ENCODE peak calls at places on chromosome 4, in six cellular contexts. U, R, L, X, K and P are unnamed samples. For H3K27me3, the result is how much of the 10 kb centered on the place peaks cover.

GRCh38 chr4:141158219-141158618 is 24.9 kb upstream of the RNF150 start:
- DNase-seq in U (no peak), R (no peak), L (no peak), X (no peak), K (peak), P (peak)

GRCh38 chr4:145482209-145483021 is 762 bp downstream of the SMAD1 start:
- DNase-seq in K (peak), L (peak), X (peak), U (peak), R (peak), P (peak)

GRCh38 chr4:6688879-6689505 is 4.7 kb upstream of the S100P start:
- DNase-seq in K (peak), X (no peak), L (no peak), R (no peak), U (no peak), P (peak)

GRCh38 chr4:159937595-159937994 is 834.7 kb downstream of the RAPGEF2 start:
- DNase-seq in X (no peak), K (peak), U (no peak), L (no peak), R (no peak), P (no peak)

GRCh38 chr4:156779046-156779445 is 192.6 kb downstream of the PDGFC start:
- DNase-seq in K (peak), X (no peak), U (no peak), R (no peak), L (no peak), P (no peak)

GRCh38 chr4:70670332-70671014 is 4.2 kb upstream of the JCHAIN start:
- DNase-seq in X (no peak), L (no peak), U (no peak), K (peak), R (no peak), P (peak)

GRCh38 chr4:119559044-119559647 is 69.5 kb downstream of the PDE5A start:
- DNase-seq in K (peak), X (no peak), U (no peak), L (no peak), R (no peak), P (peak)

GRCh38 chr4:3767569-3768288 is 1.5 kb downstream of the ADRA2C start:
- DNase-seq in X (no peak), U (peak), L (no peak), R (no peak), K (peak), P (no peak)

GRCh38 chr4:128606173-128606572 is 203.3 kb upstream of the JADE1 start:
- DNase-seq in R (no peak), U (no peak), X (no peak), K (peak), L (peak), P (peak)

GRCh38 chr4:139050436-139050835 is 34.9 kb downstream of the NOCT start:
- DNase-seq in X (no peak), U (no peak), K (peak), L (no peak), R (no peak), P (no peak)

GRCh38 chr4:48360285-48360965 is 19.1 kb downstream of the SLAIN2 start:
- DNase-seq in X (no peak), R (no peak), L (no peak), K (peak), U (no peak), P (peak)

GRCh38 chr4:136768925-136769275 is 763.4 kb downstream of the PCDH18 start:
- DNase-seq in X (no peak), R (no peak), L (no peak), U (no peak), K (no peak), P (no peak)

GRCh38 chr4:26896636-26897035 is 36.0 kb downstream of the STIM2 start:
- DNase-seq in X (no peak), L (no peak), U (no peak), R (no peak), K (peak), P (no peak)

GRCh38 chr4:4856071-4857000 is 3.1 kb upstream of the MSX1 start:
- DNase-seq in X (no peak), L (peak), R (no peak), K (no peak), U (no peak), P (peak)

GRCh38 chr4:138522366-138522765 is 280.2 kb upstream of the SLC7A11 start:
- DNase-seq in L (no peak), U (no peak), R (no peak), K (peak), X (peak), P (no peak)

GRCh38 chr4:153327247-153327646 is 17.2 kb upstream of the MND1 start:
- DNase-seq in L (no peak), K (no peak), X (no peak), U (no peak), R (no peak), P (no peak)

GRCh38 chr4:62018537-62018936 is 818.4 kb downstream of the ADGRL3 start:
- DNase-seq in L (no peak), R (no peak), U (no peak), X (no peak), K (no peak), P (no peak)

GRCh38 chr4:15506464-15506863 is 36.8 kb downstream of the CC2D2A start:
- DNase-seq in R (no peak), U (no peak), K (peak), L (no peak), X (no peak), P (no peak)

GRCh38 chr4:8817081-8817812 is 54.4 kb downstream of the HMX1 start:
- DNase-seq in R (no peak), X (no peak), L (peak), K (no peak), U (peak), P (no peak)

GRCh38 chr4:54092800-54093608 is 7.0 kb upstream of the GSX2 start:
- DNase-seq in R (no peak), U (no peak), L (no peak), X (no peak), K (no peak), P (no peak)

GRCh38 chr4:6621556-6621927 is 18.9 kb upstream of the MRFAP1 start:
- DNase-seq in R (no peak), U (no peak), X (no peak), K (no peak), L (no peak), P (no peak)

GRCh38 chr4:110484767-110485166 is 8.8 kb downstream of the ENPEP start:
- DNase-seq in X (no peak), K (peak), R (no peak), L (peak), U (no peak), P (peak)

GRCh38 chr4:41878170-41878941 is 56.9 kb upstream of the TMEM33 start:
- DNase-seq in U (no peak), K (no peak), X (no peak), R (no peak), L (peak), P (no peak)

GRCh38 chr4:10619220-10619619 is 65.3 kb downstream of the CLNK start:
- DNase-seq in X (no peak), R (no peak), K (peak), U (no peak), L (no peak), P (no peak)

GRCh38 chr4:149914521-149915115 is 99.0 kb upstream of the IQCM start:
- DNase-seq in L (no peak), U (peak), K (peak), R (no peak), X (peak), P (peak)

GRCh38 chr4:1562771-1563170 is 121.3 kb downstream of the FAM53A start:
- DNase-seq in R (no peak), X (no peak), K (no peak), U (no peak), L (no peak), P (no peak)

GRCh38 chr4:1564535-1565375 is 119.4 kb downstream of the FAM53A start:
- DNase-seq in L (peak), R (no peak), U (no peak), K (no peak), X (no peak), P (peak)

GRCh38 chr4:1562371-1562770 is 121.7 kb downstream of the FAM53A start:
- DNase-seq in U (no peak), X (no peak), L (no peak), R (no peak), K (no peak), P (no peak)

GRCh38 chr4:1563768-1564485 is 120.2 kb downstream of the FAM53A start:
- DNase-seq in K (no peak), U (no peak), X (no peak), L (no peak), R (no peak), P (peak)

GRCh38 chr4:1563241-1563640 is 120.9 kb downstream of the FAM53A start:
- DNase-seq in R (no peak), K (no peak), L (no peak), U (no peak), X (no peak), P (no peak)
- H3K27me3 ChIP-seq in R (half or more), K (under half), L (under half), U (under half), X (under half), P (under half)

GRCh38 chr4:118076958-118077766 is 42.9 kb downstream of the NDST3 start:
- DNase-seq in X (peak), K (peak), R (no peak), L (peak), U (peak), P (peak)
- TF ChIP-seq CTCF in X (peak), K (peak), R (peak), L (no peak), U (no peak), P (peak)

GRCh38 chr4:154489558-154490260 is 1.9 kb downstream of the DCHS2 start:
- DNase-seq in R (no peak), X (no peak), U (no peak), K (no peak), L (no peak), P (no peak)
- H3K27me3 ChIP-seq in R (half or more), X (under half), U (under half), K (under half), L (under half), P (under half)

GRCh38 chr4:2417196-2417764 is 1.2 kb downstream of the ZFYVE28 start:
- DNase-seq in K (no peak), X (no peak), U (no peak), L (no peak), R (no peak), P (peak)

GRCh38 chr4:2416564-2417195 is 1.8 kb downstream of the ZFYVE28 start:
- DNase-seq in X (peak), K (peak), U (peak), R (peak), L (no peak), P (peak)

GRCh38 chr4:2417765-2418651 is at the start of gene ZFYVE28:
- DNase-seq in K (no peak), U (no peak), L (no peak), R (no peak), X (peak), P (peak)

GRCh38 chr4:2419814-2420213 is 1.1 kb downstream of the CFAP99 start:
- DNase-seq in U (peak), R (no peak), L (no peak), X (no peak), K (no peak), P (no peak)

GRCh38 chr4:2418652-2419571 is at the start of gene CFAP99:
- DNase-seq in U (peak), X (peak), K (peak), L (peak), R (peak), P (peak)
- TF ChIP-seq CTCF in U (no peak), X (peak), K (no peak), L (peak), R (peak), P (no peak)

GRCh38 chr4:181688416-181688815 is 554.8 kb upstream of the TENM3 start:
- DNase-seq in X (no peak), K (peak), R (no peak), U (no peak), L (no peak), P (no peak)

GRCh38 chr4:181693517-181693916 is 549.7 kb upstream of the TENM3 start:
- DNase-seq in K (no peak), R (no peak), L (no peak), X (no peak), U (no peak), P (no peak)

GRCh38 chr4:181690498-181690897 is 552.7 kb upstream of the TENM3 start:
- DNase-seq in K (peak), X (no peak), L (no peak), U (no peak), R (no peak), P (no peak)

GRCh38 chr4:181688886-181689285 is 554.3 kb upstream of the TENM3 start:
- DNase-seq in U (no peak), K (peak), L (no peak), X (no peak), R (no peak), P (no peak)

DNA sequence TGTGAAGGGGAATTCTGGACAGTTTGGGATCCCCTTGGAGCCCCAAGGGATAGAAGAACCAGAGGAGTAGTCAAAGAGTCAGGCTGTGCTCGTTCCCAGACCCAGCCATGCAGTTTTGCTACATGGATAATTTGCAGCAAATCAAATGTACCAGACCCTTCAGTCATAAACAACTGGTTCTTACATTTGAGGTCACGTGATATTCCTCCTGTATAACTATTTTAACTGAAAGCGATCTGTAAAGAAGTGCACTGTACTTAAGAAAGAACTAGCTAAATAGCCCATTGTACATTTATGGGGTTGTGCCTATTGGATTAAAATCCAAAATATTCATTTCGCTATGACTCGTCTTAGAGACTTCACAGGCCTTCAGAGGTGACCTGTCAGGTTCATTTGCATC is 550.2 kb upstream of the TENM3 start:
- DNase-seq in L (no peak), R (no peak), X (no peak), U (no peak), K (no peak), P (no peak)
- H3K27me3 ChIP-seq in L (under half), R (under half), X (under half), U (under half), K (under half), P (under half)

DNA sequence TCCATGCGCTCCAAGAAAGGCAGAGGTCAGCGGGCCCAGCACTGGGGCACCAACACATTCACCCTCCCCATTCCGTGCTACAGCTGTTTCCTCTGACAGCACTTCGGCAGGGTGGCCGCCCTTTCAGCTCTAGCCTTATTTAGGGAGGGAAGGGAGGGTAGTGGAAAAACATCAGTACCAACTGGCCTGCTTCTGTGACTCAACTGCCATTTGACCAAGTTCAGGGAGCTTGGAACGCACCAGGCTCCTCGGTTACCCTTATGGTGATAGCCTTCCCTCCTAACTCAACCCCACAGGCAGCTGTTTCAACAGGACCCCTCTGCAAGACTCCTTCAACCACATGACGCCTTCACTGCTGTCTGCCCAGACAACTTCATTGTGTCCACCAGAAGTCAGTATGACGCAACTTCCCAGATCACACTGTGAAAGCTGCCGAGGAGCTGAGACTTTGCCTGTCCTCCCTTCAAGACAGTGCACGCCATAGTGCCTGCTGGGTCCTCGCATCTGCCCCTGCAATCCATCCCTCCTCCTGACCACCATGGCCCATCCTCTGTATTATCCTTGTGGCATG is 132.2 kb downstream of the AFAP1 start:
- DNase-seq in X (no peak), K (no peak), U (no peak), L (no peak), R (peak), P (no peak)
- TF ChIP-seq CTCF in X (no peak), K (no peak), U (no peak), L (no peak), R (no peak), P (no peak)

GRCh38 chr4:122584517-122584916 is 36.3 kb downstream of the IL21 start:
- DNase-seq in K (peak), U (no peak), L (no peak), R (no peak), X (no peak), P (peak)
- H3K27me3 ChIP-seq in K (under half), U (under half), L (under half), R (under half), X (under half), P (under half)

DNA sequence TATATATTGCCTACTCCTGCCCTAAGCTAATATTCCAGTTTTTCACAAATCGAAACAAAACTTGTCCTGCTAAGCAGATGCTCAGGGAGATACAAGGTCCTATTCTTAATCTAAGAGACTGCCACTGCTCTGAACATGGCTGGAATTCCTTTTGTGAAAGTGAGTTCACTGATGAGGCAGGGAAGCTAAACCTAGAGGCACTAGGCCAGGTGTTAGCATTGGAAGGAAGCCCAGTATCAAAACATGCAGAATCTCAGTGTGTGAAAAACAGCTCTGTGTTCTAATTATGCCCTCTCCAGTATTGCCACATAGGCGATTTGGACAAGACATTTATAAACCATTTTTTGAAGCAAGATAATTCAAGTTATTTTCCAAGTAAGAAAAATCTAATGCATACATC is 47.6 kb downstream of the ABCG2 start:
- DNase-seq in X (no peak), L (no peak), K (peak), U (no peak), R (no peak), P (no peak)
- TF ChIP-seq CTCF in X (no peak), L (no peak), K (no peak), U (no peak), R (no peak), P (no peak)

GRCh38 chr4:13493793-13494192 is 9.7 kb upstream of the RAB28 start:
- DNase-seq in U (no peak), L (no peak), K (no peak), R (no peak), X (no peak), P (no peak)

GRCh38 chr4:13492752-13493151 is 8.6 kb upstream of the RAB28 start:
- DNase-seq in R (no peak), U (no peak), K (no peak), L (no peak), X (no peak), P (no peak)

GRCh38 chr4:13495753-13496152 is 11.6 kb upstream of the RAB28 start:
- DNase-seq in X (no peak), K (no peak), L (no peak), R (no peak), U (no peak), P (no peak)

GRCh38 chr4:13496605-13497004 is 12.5 kb upstream of the RAB28 start:
- DNase-seq in R (no peak), X (no peak), L (no peak), K (no peak), U (no peak), P (no peak)

DNA sequence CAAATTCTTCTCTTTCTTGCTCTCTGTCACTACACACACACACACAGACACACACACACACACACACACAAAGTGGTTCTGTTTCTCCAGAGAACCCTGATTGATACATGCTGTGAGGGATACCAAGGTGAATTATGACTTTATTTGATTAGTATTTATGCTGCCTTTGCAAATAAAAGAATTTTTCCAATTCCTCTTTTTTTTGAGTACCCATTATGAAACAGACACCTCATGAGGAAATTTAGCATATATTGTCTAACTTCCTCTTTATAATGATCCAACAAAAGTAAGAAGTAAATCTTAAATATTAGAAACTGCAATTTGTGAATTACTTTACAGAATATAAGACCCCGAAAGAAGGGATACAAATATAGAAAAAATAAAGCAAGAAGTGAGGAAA is 14.3 kb upstream of the RAB28 start:
- DNase-seq in R (no peak), K (no peak), L (no peak), U (no peak), X (no peak), P (no peak)
- H3K27me3 ChIP-seq in R (half or more), K (under half), L (under half), U (under half), X (under half), P (under half)

GRCh38 chr4:111797455-111798163 is 347.6 kb upstream of the FAM241A start:
- DNase-seq in U (no peak), K (no peak), L (no peak), X (no peak), R (no peak), P (no peak)

GRCh38 chr4:111793686-111794085 is 351.6 kb upstream of the FAM241A start:
- DNase-seq in U (no peak), R (no peak), L (no peak), K (no peak), X (no peak), P (no peak)

GRCh38 chr4:111802191-111802590 is 343.1 kb upstream of the FAM241A start:
- DNase-seq in U (no peak), R (no peak), X (no peak), K (no peak), L (no peak), P (no peak)

GRCh38 chr4:111800551-111800950 is 344.7 kb upstream of the FAM241A start:
- DNase-seq in R (no peak), K (no peak), X (no peak), U (no peak), L (no peak), P (no peak)

DNA sequence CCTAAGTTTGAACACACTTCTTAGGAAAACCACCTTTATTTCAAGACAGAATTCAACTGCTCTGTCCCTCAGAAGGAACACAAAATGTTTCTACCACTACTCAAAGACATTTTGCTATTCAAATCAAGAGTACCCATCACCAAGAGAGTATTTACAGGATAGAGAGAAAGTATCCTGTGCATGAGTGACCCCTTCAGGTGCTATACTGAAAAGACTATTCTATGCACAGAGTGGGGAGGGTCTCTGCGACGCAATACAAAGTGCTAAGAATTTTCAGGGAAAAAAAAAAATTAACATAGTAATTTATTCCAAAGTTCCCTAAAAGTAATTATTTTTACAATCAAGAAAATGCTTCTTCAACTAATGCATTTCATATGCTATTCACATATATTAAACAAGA is 346.4 kb upstream of the FAM241A start:
- DNase-seq in U (no peak), L (no peak), R (no peak), X (peak), K (no peak), P (no peak)
- TF ChIP-seq CTCF in U (no peak), L (no peak), R (no peak), X (peak), K (no peak), P (no peak)